ENCODE peak calls at places on chromosomes 7 and 10, in six cellular contexts. C is transverse colon, F is suprapubic skin, G is prostate gland, A is stomach, S is esophagus muscularis mucosa. M is an unnamed sample.

GRCh38 chr10:13955426-13955825 is 368.7 kb downstream of the PRPF18 start:
- DNase-seq in C (no peak), F (no peak), G (no peak), A (no peak), S (no peak), M (no peak)

GRCh38 chr7:112449353-112449752 is 907 bp upstream of the IFRD1 start:
- DNase-seq in C (peak; percentile 55), F (no peak), G (no peak), A (peak; percentile 37), S (no peak), M (no peak)

GRCh38 chr10:16947071-16947470 is 129.8 kb upstream of the RSU1 start:
- DNase-seq in C (no peak), F (no peak), G (no peak), A (no peak), S (no peak), M (no peak)

GRCh38 chr7:40546616-40547501 is 412.1 kb downstream of the SUGCT start:
- DNase-seq in C (no peak), F (no peak), G (no peak), A (no peak), S (no peak), M (no peak)

GRCh38 chr7:140917258-140917657 is 7.5 kb downstream of the BRAF start:
- DNase-seq in C (no peak), F (no peak), G (no peak), A (no peak), S (no peak), M (no peak)

GRCh38 chr7:5598261-5598761 is 174.7 kb upstream of the TNRC18 start:
- DNase-seq in C (no peak), F (no peak), G (no peak), A (no peak), S (no peak), M (no peak)

GRCh38 chr10:71213127-71213616 is 802 bp downstream of the UNC5B start:
- DNase-seq in C (peak; percentile 75), F (no peak), G (peak; percentile 87), A (peak; percentile 79), S (no peak), M (peak; percentile 71)

GRCh38 chr10:3702056-3702546 is 82.9 kb downstream of the KLF6 start:
- DNase-seq in C (no peak), F (no peak), G (no peak), A (no peak), S (no peak), M (no peak)

GRCh38 chr7:98213874-98214810 is 2.9 kb downstream of the BHLHA15 start:
- DNase-seq in C (no peak), F (peak; percentile 57), G (peak; percentile 71), A (peak; percentile 82), S (no peak), M (peak; percentile 76)

GRCh38 chr7:134766779-134767566 is 12.5 kb upstream of the CALD1 start:
- DNase-seq in C (no peak), F (no peak), G (no peak), A (no peak), S (peak; percentile 81), M (no peak)

GRCh38 chr7:50562126-50562525 is 3.1 kb downstream of the DDC start:
- DNase-seq in C (no peak), F (no peak), G (no peak), A (no peak), S (no peak), M (no peak)

GRCh38 chr7:100632951-100633717 is 8.2 kb downstream of the TFR2 start:
- DNase-seq in C (peak; percentile 72), F (no peak), G (no peak), A (peak; percentile 61), S (no peak), M (peak; percentile 88)

GRCh38 chr10:81866753-81867152 is 8.2 kb upstream of the NRG3 start:
- DNase-seq in C (no peak), F (no peak), G (no peak), A (no peak), S (no peak), M (no peak)

GRCh38 chr10:108060246-108060645 is 895.7 kb upstream of the SORCS1 start:
- DNase-seq in C (no peak), F (no peak), G (no peak), A (no peak), S (no peak), M (no peak)

GRCh38 chr10:5737352-5737751 is 52.7 kb downstream of the TASOR2 start:
- DNase-seq in C (no peak), F (no peak), G (no peak), A (no peak), S (no peak), M (no peak)

GRCh38 chr10:3226960-3227724 is 54.6 kb upstream of the PITRM1 start:
- DNase-seq in C (no peak), F (no peak), G (no peak), A (no peak), S (no peak), M (no peak)

GRCh38 chr7:130037703-130038102 is 13.5 kb downstream of the ZC3HC1 start:
- DNase-seq in C (no peak), F (no peak), G (no peak), A (no peak), S (no peak), M (no peak)

GRCh38 chr7:114930107-114930521 is 8.2 kb downstream of the MDFIC start:
- DNase-seq in C (no peak), F (no peak), G (no peak), A (no peak), S (no peak), M (no peak)

GRCh38 chr10:97539523-97540200 is 32.9 kb upstream of the ANKRD2 start:
- DNase-seq in C (no peak), F (no peak), G (no peak), A (no peak), S (no peak), M (peak; percentile 59)

GRCh38 chr7:27908534-27909165 is 168.7 kb downstream of the TAX1BP1 start:
- DNase-seq in C (no peak), F (no peak), G (no peak), A (no peak), S (no peak), M (no peak)
- H3K4me1 ChIP-seq in C (no peaks in the 10 kb centered on the region), F (no peaks in the 10 kb centered on the region), G (no peaks in the 10 kb centered on the region), A (no peaks in the 10 kb centered on the region), S (peaks cover 7% of the 10 kb centered on the region), M (no peaks in the 10 kb centered on the region)

GRCh38 chr10:117444497-117445040 is 69.3 kb upstream of the PDZD8 start:
- DNase-seq in C (no peak), F (no peak), G (no peak), A (no peak), S (no peak), M (peak; percentile 11)

GRCh38 chr10:117443677-117444022 is 68.4 kb upstream of the PDZD8 start:
- DNase-seq in C (no peak), F (no peak), G (no peak), A (no peak), S (no peak), M (no peak)

GRCh38 chr10:117442521-117442920 is 67.3 kb upstream of the PDZD8 start:
- DNase-seq in C (no peak), F (no peak), G (no peak), A (no peak), S (no peak), M (peak; percentile 56)

GRCh38 chr10:117441812-117442443 is 66.7 kb upstream of the PDZD8 start:
- DNase-seq in C (no peak), F (no peak), G (no peak), A (no peak), S (no peak), M (peak; percentile 75)

GRCh38 chr10:117442944-117443676 is 67.9 kb upstream of the PDZD8 start:
- DNase-seq in C (peak; percentile 85), F (peak; percentile 96), G (peak; percentile 68), A (peak; percentile 78), S (peak; percentile 94), M (peak; percentile 92)
- TF ChIP-seq POLR2AphosphoS5 in C (peak; percentile 16), F (no peak), G (peak; percentile 37), A (peak; percentile 26), S (no peak), M (peak; percentile 13)

DNA sequence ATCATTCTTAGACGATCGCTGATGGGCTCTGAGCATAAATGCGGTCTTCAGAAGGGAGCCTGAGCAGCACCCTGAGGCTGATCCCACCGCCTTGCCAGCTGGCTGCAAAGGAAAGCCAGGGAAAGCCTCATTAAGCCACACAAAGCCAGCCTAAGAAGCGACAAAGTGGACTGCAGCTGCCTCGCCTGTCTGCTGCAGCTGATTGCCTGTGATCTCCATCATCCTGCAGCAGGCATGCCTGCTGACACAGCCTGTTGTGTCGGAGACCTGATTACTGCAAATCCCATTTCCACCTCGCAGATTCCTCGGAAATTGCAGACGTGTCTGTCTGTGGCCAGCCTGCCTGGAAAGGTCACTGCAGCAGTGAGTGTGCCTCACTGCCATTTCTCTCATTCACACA is 1087.0 kb upstream of the AUTS2 start:
- DNase-seq in C (no peak), F (no peak), G (no peak), A (no peak), S (no peak), M (no peak)
- H3K4me3 ChIP-seq in C (no peak overlapping the region), F (no peak overlapping the region), G (no peak overlapping the region), A (no peak overlapping the region), S (no peak overlapping the region), M (no peak overlapping the region)

GRCh38 chr10:79242620-79243152 is 104.6 kb upstream of the PPIF start:
- DNase-seq in C (peak; percentile 61), F (no peak), G (no peak), A (peak; percentile 46), S (no peak), M (peak; percentile 93)
- H3K4me1 ChIP-seq in C (peaks cover 53% of the 10 kb centered on the region), F (peaks cover 95% of the 10 kb centered on the region), G (peaks cover 26% of the 10 kb centered on the region), A (peaks cover 66% of the 10 kb centered on the region), S (peaks cover 96% of the 10 kb centered on the region), M (peaks cover 96% of the 10 kb centered on the region)

DNA sequence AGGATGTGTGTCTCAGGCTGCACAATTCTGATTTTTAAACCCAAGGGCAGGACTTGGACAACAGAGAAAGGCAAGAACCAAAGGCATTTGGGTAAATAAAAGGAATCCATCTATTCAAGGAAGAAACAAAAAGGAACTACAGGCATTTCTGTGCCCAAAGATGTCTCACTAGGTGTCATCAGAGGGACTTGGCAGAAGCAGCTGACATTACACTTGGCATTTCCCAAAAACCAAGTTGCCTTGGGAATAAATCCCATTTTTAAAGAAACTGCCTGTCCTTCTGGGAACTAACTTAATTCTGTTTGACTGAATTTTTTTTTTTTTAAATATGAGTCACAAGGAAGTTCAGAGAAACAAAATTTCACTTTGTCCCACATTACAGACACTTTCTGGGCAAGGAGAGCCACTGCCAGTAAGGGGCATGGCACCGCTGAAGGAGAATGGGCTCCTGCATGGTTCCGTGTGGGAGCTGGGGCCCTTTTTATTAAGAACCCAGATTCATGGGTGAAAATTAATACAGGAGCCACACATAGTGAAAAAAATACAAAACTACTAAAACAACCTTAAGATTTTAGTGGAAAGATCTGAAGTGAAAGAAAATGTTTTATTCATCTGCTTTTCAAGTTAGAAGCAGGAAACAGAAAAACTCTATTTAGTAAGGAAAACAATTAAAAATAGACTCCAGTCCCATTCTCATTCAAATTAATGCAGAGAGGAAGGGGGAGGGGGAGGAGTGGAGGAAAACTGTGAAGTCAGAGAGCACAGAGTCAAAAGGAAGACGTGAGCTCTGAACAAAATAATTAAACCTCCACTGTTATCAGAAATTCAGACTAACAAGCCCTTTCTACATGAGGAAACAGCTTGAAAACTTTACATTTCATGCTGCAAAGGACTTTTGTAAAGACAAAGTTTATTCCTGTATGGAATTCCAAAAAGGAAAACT is 118.4 kb upstream of the PDLIM1 start:
- DNase-seq in C (no peak), F (peak; percentile 67), G (no peak), A (no peak), S (no peak), M (no peak)
- TF ChIP-seq POLR2AphosphoS5 in C (peak; percentile 46), F (no peak), G (no peak), A (peak; percentile 83), S (peak; percentile 81), M (no peak)

M was measured in spleen.